ENCODE peak calls at places on chromosomes 11 and 22, in eight cellular contexts. X is left colon; D is endothelial cell of umbilical vein; F is lung microvascular endothelial cell; Y is central memory CD4-positive, alpha-beta T cell; G is HT1080; N is nephron progenitor cell; Q is activated CD4-positive, alpha-beta T cell treated with anti-CD3 and anti-CD28 coated beads, Interleukin-2, amount 10 ng/mL, durations not matched to agents 7 days and 5 days. P is an unnamed sample.

GRCh38 chr11:50267851-50268250 is 235.2 kb downstream of the OR4C45 start:
- DNase-seq in X (no peak), D (no peak), F (no peak), Y (no peak), G (no peak), N (no peak), Q (no peak), P (no peak)

GRCh38 chr11:66106786-66107599 is 36.9 kb downstream of the PACS1 start:
- DNase-seq in X (no peak), D (no peak), F (no peak), Y (no peak), G (peak), N (no peak), Q (no peak), P (no peak)

GRCh38 chr11:94142308-94143277 is 14.0 kb downstream of the PANX1 start:
- DNase-seq in X (no peak), D (peak), F (no peak), Y (no peak), G (no peak), N (peak), Q (no peak), P (no peak)

GRCh38 chr11:57490456-57491248 is 24.9 kb downstream of the SLC43A1 start:
- DNase-seq in X (no peak), D (no peak), F (no peak), Y (no peak), G (peak), N (no peak), Q (no peak), P (no peak)

GRCh38 chr11:74702383-74703007 is 28.7 kb downstream of the CHRDL2 start:
- DNase-seq in X (no peak), D (peak), F (peak), Y (peak), G (peak), N (peak), Q (peak), P (peak)

GRCh38 chr22:43516996-43517635 is 105.3 kb downstream of the MPPED1 start:
- DNase-seq in X (no peak), D (no peak), F (no peak), Y (no peak), G (no peak), N (no peak), Q (no peak), P (no peak)

GRCh38 chr22:36775589-36775965 is 342 bp downstream of the IFT27 start:
- DNase-seq in X (peak), D (peak), F (peak), Y (peak), G (no peak), N (peak), Q (peak), P (no peak)

GRCh38 chr11:109423114-109423859 is 1.3 kb downstream of the C11orf87 start:
- DNase-seq in X (no peak), D (peak), F (peak), Y (no peak), G (peak), N (peak), Q (no peak), P (no peak)

GRCh38 chr11:120715239-120715638 is 203.7 kb downstream of the GRIK4 start:
- DNase-seq in X (no peak), D (peak), F (peak), Y (no peak), G (no peak), N (no peak), Q (no peak), P (no peak)

GRCh38 chr11:106988151-106988806 is 30.0 kb downstream of the GUCY1A2 start:
- DNase-seq in X (no peak), D (no peak), F (no peak), Y (no peak), G (no peak), N (no peak), Q (no peak), P (no peak)

GRCh38 chr11:59427068-59427382 is 812 bp upstream of the OR5A2 start:
- DNase-seq in X (no peak), D (no peak), F (no peak), Y (no peak), G (no peak), N (no peak), Q (no peak), P (no peak)

GRCh38 chr11:63613517-63614135 is 607 bp downstream of the PLAAT3 start:
- DNase-seq in X (peak), D (peak), F (peak), Y (peak), G (peak), N (peak), Q (peak), P (no peak)

GRCh38 chr11:66321606-66322005 is 4.8 kb upstream of the CD248 start:
- DNase-seq in X (no peak), D (no peak), F (no peak), Y (no peak), G (no peak), N (no peak), Q (no peak), P (no peak)

GRCh38 chr11:23233075-23233474 is 372.8 kb upstream of the CCDC179 start:
- DNase-seq in X (no peak), D (peak), F (peak), Y (no peak), G (no peak), N (no peak), Q (no peak), P (peak)

GRCh38 chr11:111069076-111069475 is 176.4 kb upstream of the POU2AF2 start:
- DNase-seq in X (no peak), D (peak), F (no peak), Y (no peak), G (peak), N (no peak), Q (no peak), P (peak)

GRCh38 chr11:121416909-121417567 is 35.1 kb upstream of the SORL1 start:
- DNase-seq in X (peak), D (peak), F (no peak), Y (peak), G (peak), N (no peak), Q (peak), P (no peak)

GRCh38 chr11:837990-838307 is 4.4 kb downstream of the POLR2L start:
- DNase-seq in X (no peak), D (no peak), F (no peak), Y (no peak), G (no peak), N (no peak), Q (no peak), P (no peak)

GRCh38 chr11:8642226-8642625 is 40.2 kb downstream of the TRIM66 start:
- DNase-seq in X (no peak), D (peak), F (no peak), Y (no peak), G (no peak), N (no peak), Q (no peak), P (no peak)

GRCh38 chr11:1852885-1853284 is at the start of gene LSP1:
- DNase-seq in X (peak), D (no peak), F (no peak), Y (peak), G (no peak), N (no peak), Q (peak), P (no peak)

GRCh38 chr22:22942511-22943329 is 55.1 kb downstream of the IGLL5 start:
- DNase-seq in X (peak), D (peak), F (peak), Y (peak), G (peak), N (peak), Q (peak), P (peak)

GRCh38 chr11:102776454-102776853 is 4.0 kb downstream of the MMP10 start:
- DNase-seq in X (no peak), D (no peak), F (no peak), Y (no peak), G (no peak), N (no peak), Q (no peak), P (no peak)

GRCh38 chr22:25636323-25636722 is 71.8 kb downstream of the GRK3 start:
- DNase-seq in X (no peak), D (no peak), F (no peak), Y (no peak), G (no peak), N (no peak), Q (no peak), P (no peak)

GRCh38 chr11:121236115-121237001 is 56.2 kb upstream of the SC5D start:
- DNase-seq in X (no peak), D (peak), F (no peak), Y (no peak), G (peak), N (peak), Q (no peak), P (peak)

GRCh38 chr11:110479445-110480101 is 49.8 kb downstream of the FDX1 start:
- DNase-seq in X (no peak), D (no peak), F (peak), Y (no peak), G (peak), N (no peak), Q (no peak), P (no peak)

GRCh38 chr11:10688401-10688800 is 5.2 kb downstream of the IRAG1 start:
- DNase-seq in X (no peak), D (no peak), F (no peak), Y (no peak), G (peak), N (no peak), Q (no peak), P (no peak)

GRCh38 chr22:50112151-50113118 is 22.6 kb downstream of the MOV10L1 start:
- DNase-seq in X (no peak), D (peak), F (peak), Y (no peak), G (peak), N (no peak), Q (no peak), P (peak)

GRCh38 chr22:37498289-37498909 is 12.2 kb upstream of the MFNG start:
- DNase-seq in X (peak), D (peak), F (peak), Y (peak), G (no peak), N (peak), Q (peak), P (no peak)